ENCODE peak calls at places on chromosomes 6 and 20, in eight cellular contexts. P is Calu3; H is NCI-H1417; X is stimulated activated naive B cell treated with anti-CD40 and anti-IgM and Interleukin-4, amounts not matched to agents 10 μg/mL and 1 μg/mL and 100 μg/mL, for 72 hours; G is OCI-M1; U is NCI-H1436; O is NCI-H1694 treated with DMSO at 0.1 percent for 48 hours; T is mesendoderm. F is an unnamed sample.

GRCh38 chr6:169222126-169222525 is 31.5 kb downstream of the THBS2 start:
- DNase-seq in P (no peak), H (no peak), X (no peak), G (no peak), U (no peak), O (no peak), T (no peak), F (no peak)

GRCh38 chr6:74598473-74599393 is 607.1 kb downstream of the COL12A1 start:
- DNase-seq in P (no peak), H (no peak), X (peak), G (no peak), U (no peak), O (no peak), T (no peak), F (no peak)

GRCh38 chr6:36227379-36228344 is 31.1 kb downstream of the BRPF3 start:
- DNase-seq in P (no peak), H (peak), X (no peak), G (no peak), U (peak), O (no peak), T (no peak), F (no peak)

GRCh38 chr6:152099816-152100618 is 292.5 kb downstream of the ESR1 start:
- DNase-seq in P (no peak), H (peak), X (no peak), G (peak), U (no peak), O (no peak), T (peak), F (no peak)

GRCh38 chr6:50543666-50544065 is 169.7 kb upstream of the TFAP2D start:
- DNase-seq in P (no peak), H (no peak), X (no peak), G (no peak), U (no peak), O (no peak), T (peak), F (no peak)

GRCh38 chr6:7911345-7911725 is 747 bp upstream of the TXNDC5 start:
- DNase-seq in P (no peak), H (peak), X (no peak), G (no peak), U (no peak), O (no peak), T (peak), F (no peak)

GRCh38 chr6:40350193-40350941 is 236.8 kb downstream of the LRFN2 start:
- DNase-seq in P (no peak), H (no peak), X (no peak), G (no peak), U (no peak), O (no peak), T (no peak), F (no peak)

GRCh38 chr6:158468666-158469065 is 91.2 kb upstream of the TMEM181 start:
- DNase-seq in P (no peak), H (peak), X (no peak), G (no peak), U (no peak), O (no peak), T (no peak), F (no peak)

GRCh38 chr6:51129043-51129442 is 310.4 kb downstream of the TFAP2B start:
- DNase-seq in P (no peak), H (peak), X (no peak), G (peak), U (no peak), O (no peak), T (no peak), F (no peak)

GRCh38 chr20:38680492-38681118 is 43.7 kb upstream of the SLC32A1 start:
- DNase-seq in P (peak), H (peak), X (no peak), G (peak), U (peak), O (no peak), T (peak), F (no peak)

GRCh38 chr20:4953881-4954280 is 47.4 kb downstream of the SLC23A2 start:
- DNase-seq in P (no peak), H (no peak), X (no peak), G (no peak), U (no peak), O (no peak), T (no peak), F (no peak)

GRCh38 chr20:44467289-44467883 is 8.3 kb upstream of the TTPAL start:
- DNase-seq in P (no peak), H (no peak), X (no peak), G (no peak), U (no peak), O (no peak), T (no peak), F (no peak)

GRCh38 chr6:157284738-157285421 is 38.4 kb downstream of the TMEM242 start:
- DNase-seq in P (no peak), H (no peak), X (no peak), G (no peak), U (no peak), O (no peak), T (no peak), F (no peak)

GRCh38 chr6:158607411-158608170 is 37.0 kb downstream of the DYNLT1 start:
- DNase-seq in P (no peak), H (no peak), X (no peak), G (no peak), U (no peak), O (no peak), T (no peak), F (no peak)

GRCh38 chr6:152552616-152553209 is 84.4 kb downstream of the SYNE1 start:
- DNase-seq in P (peak), H (peak), X (no peak), G (peak), U (peak), O (peak), T (peak), F (peak)